ENCODE peak calls at places on chromosome 21, in ten cellular contexts. One of them, this sample, is unnamed.

GRCh38 chr21:36610201-36610600 is 88.7 kb upstream of the SIM2 start:
- DNase-seq in SK-N-SH: no peak
- DNase-seq in vagina: no peak
- DNase-seq in left ventricle myocardium inferior: no peak
- DNase-seq in breast epithelium: no peak
- DNase-seq in transverse colon: no peak
- DNase-seq in right lobe of liver: no peak
- DNase-seq in ovary: no peak
- DNase-seq in pancreas: no peak
- DNase-seq in heart right ventricle: no peak
- DNase-seq in this sample: no peak

GRCh38 chr21:36120304-36120902 is 14.5 kb upstream of the CBR3 start:
- DNase-seq in SK-N-SH: no peak
- DNase-seq in vagina: no peak
- DNase-seq in left ventricle myocardium inferior: peak; percentile 32
- DNase-seq in breast epithelium: no peak
- DNase-seq in transverse colon: no peak
- DNase-seq in right lobe of liver: no peak
- DNase-seq in ovary: no peak
- DNase-seq in pancreas: no peak
- DNase-seq in heart right ventricle: no peak
- DNase-seq in this sample: no peak

GRCh38 chr21:17512245-17513213 is at the start of gene CXADR:
- DNase-seq in SK-N-SH: peak; percentile 93
- DNase-seq in vagina: no peak
- DNase-seq in left ventricle myocardium inferior: peak; percentile 74
- DNase-seq in breast epithelium: peak; percentile 76
- DNase-seq in transverse colon: peak; percentile 92
- DNase-seq in right lobe of liver: peak; percentile 96
- DNase-seq in ovary: peak; percentile 61
- DNase-seq in pancreas: peak; percentile 96
- DNase-seq in heart right ventricle: peak; percentile 63
- DNase-seq in this sample: peak; percentile 77

GRCh38 chr21:40051801-40052200 is 184.6 kb downstream of the PCP4 start:
- DNase-seq in SK-N-SH: no peak
- DNase-seq in vagina: no peak
- DNase-seq in left ventricle myocardium inferior: no peak
- DNase-seq in breast epithelium: no peak
- DNase-seq in transverse colon: no peak
- DNase-seq in right lobe of liver: no peak
- DNase-seq in ovary: no peak
- DNase-seq in pancreas: no peak
- DNase-seq in heart right ventricle: no peak
- DNase-seq in this sample: no peak

GRCh38 chr21:36260030-36260787 is 59.8 kb upstream of the MORC3 start:
- DNase-seq in SK-N-SH: peak; percentile 70
- DNase-seq in vagina: no peak
- DNase-seq in left ventricle myocardium inferior: no peak
- DNase-seq in breast epithelium: no peak
- DNase-seq in transverse colon: peak; percentile 41
- DNase-seq in right lobe of liver: no peak
- DNase-seq in ovary: no peak
- DNase-seq in pancreas: no peak
- DNase-seq in heart right ventricle: peak; percentile 57
- DNase-seq in this sample: no peak

GRCh38 chr21:14358775-14359174 is 24.2 kb downstream of the HSPA13 start:
- DNase-seq in SK-N-SH: no peak
- DNase-seq in vagina: no peak
- DNase-seq in left ventricle myocardium inferior: no peak
- DNase-seq in breast epithelium: no peak
- DNase-seq in transverse colon: no peak
- DNase-seq in right lobe of liver: no peak
- DNase-seq in ovary: no peak
- DNase-seq in pancreas: no peak
- DNase-seq in heart right ventricle: no peak
- DNase-seq in this sample: no peak

GRCh38 chr21:27248791-27249190 is 281.9 kb upstream of the ADAMTS5 start:
- DNase-seq in SK-N-SH: no peak
- DNase-seq in vagina: no peak
- DNase-seq in left ventricle myocardium inferior: no peak
- DNase-seq in breast epithelium: no peak
- DNase-seq in transverse colon: no peak
- DNase-seq in right lobe of liver: no peak
- DNase-seq in ovary: no peak
- DNase-seq in pancreas: no peak
- DNase-seq in heart right ventricle: no peak
- DNase-seq in this sample: no peak

GRCh38 chr21:36803801-36804452 is 105.0 kb downstream of the SIM2 start:
- DNase-seq in SK-N-SH: no peak
- DNase-seq in vagina: no peak
- DNase-seq in left ventricle myocardium inferior: no peak
- DNase-seq in breast epithelium: no peak
- DNase-seq in transverse colon: no peak
- DNase-seq in right lobe of liver: no peak
- DNase-seq in ovary: no peak
- DNase-seq in pancreas: no peak
- DNase-seq in heart right ventricle: no peak
- DNase-seq in this sample: no peak

GRCh38 chr21:19607983-19608668 is 1204.5 kb upstream of the TMPRSS15 start:
- DNase-seq in SK-N-SH: no peak
- DNase-seq in vagina: no peak
- DNase-seq in left ventricle myocardium inferior: no peak
- DNase-seq in breast epithelium: no peak
- DNase-seq in transverse colon: no peak
- DNase-seq in right lobe of liver: no peak
- DNase-seq in ovary: no peak
- DNase-seq in pancreas: no peak
- DNase-seq in heart right ventricle: no peak
- DNase-seq in this sample: no peak

GRCh38 chr21:36425286-36425685 is 40.1 kb downstream of the CHAF1B start:
- DNase-seq in SK-N-SH: no peak
- DNase-seq in vagina: no peak
- DNase-seq in left ventricle myocardium inferior: no peak
- DNase-seq in breast epithelium: no peak
- DNase-seq in transverse colon: no peak
- DNase-seq in right lobe of liver: no peak
- DNase-seq in ovary: no peak
- DNase-seq in pancreas: no peak
- DNase-seq in heart right ventricle: no peak
- DNase-seq in this sample: no peak

GRCh38 chr21:37450385-37451044 is 83.9 kb downstream of the DYRK1A start:
- DNase-seq in SK-N-SH: no peak
- DNase-seq in vagina: no peak
- DNase-seq in left ventricle myocardium inferior: no peak
- DNase-seq in breast epithelium: no peak
- DNase-seq in transverse colon: no peak
- DNase-seq in right lobe of liver: no peak
- DNase-seq in ovary: no peak
- DNase-seq in pancreas: no peak
- DNase-seq in heart right ventricle: no peak
- DNase-seq in this sample: no peak

GRCh38 chr21:19540287-19540686 is 1136.7 kb upstream of the TMPRSS15 start:
- DNase-seq in SK-N-SH: no peak
- DNase-seq in vagina: no peak
- DNase-seq in left ventricle myocardium inferior: no peak
- DNase-seq in breast epithelium: no peak
- DNase-seq in transverse colon: no peak
- DNase-seq in right lobe of liver: no peak
- DNase-seq in ovary: no peak
- DNase-seq in pancreas: no peak
- DNase-seq in heart right ventricle: no peak
- DNase-seq in this sample: no peak

GRCh38 chr21:36664678-36665022 is 34.3 kb upstream of the SIM2 start:
- DNase-seq in SK-N-SH: no peak
- DNase-seq in vagina: no peak
- DNase-seq in left ventricle myocardium inferior: no peak
- DNase-seq in breast epithelium: no peak
- DNase-seq in transverse colon: no peak
- DNase-seq in right lobe of liver: no peak
- DNase-seq in ovary: no peak
- DNase-seq in pancreas: no peak
- DNase-seq in heart right ventricle: no peak
- DNase-seq in this sample: no peak

GRCh38 chr21:10521091-10521598 is at the start of gene TPTE:
- DNase-seq in SK-N-SH: peak; percentile 6
- DNase-seq in vagina: no peak
- DNase-seq in left ventricle myocardium inferior: no peak
- DNase-seq in breast epithelium: no peak
- DNase-seq in transverse colon: no peak
- DNase-seq in right lobe of liver: no peak
- DNase-seq in ovary: no peak
- DNase-seq in pancreas: peak; percentile 36
- DNase-seq in heart right ventricle: no peak
- DNase-seq in this sample: peak; percentile 74

DNA sequence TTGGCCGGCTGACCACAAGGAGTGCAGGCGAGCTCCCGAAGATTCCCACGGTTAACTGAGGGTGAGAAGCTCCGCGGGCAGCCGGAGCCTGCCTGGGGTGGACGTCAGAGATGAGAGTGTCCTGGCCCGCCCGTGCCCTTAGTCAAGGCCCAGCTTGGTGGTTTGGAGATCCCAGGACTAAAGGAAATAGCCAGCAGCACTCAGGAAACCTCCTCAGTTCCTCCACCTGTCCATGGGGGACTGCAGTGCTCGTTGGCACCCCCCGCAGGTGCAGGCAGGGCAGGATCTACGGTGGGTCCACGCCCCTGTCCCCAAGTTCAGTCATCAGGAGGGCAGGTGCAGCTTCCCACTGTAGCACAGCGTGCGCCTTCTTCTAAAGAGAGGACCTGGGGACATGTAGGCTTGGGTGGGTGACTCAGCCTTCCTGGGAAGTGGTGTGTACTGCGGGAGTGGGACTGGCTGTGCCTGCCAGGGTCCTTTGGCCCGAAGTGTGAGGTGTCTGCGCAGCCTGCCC is 32.5 kb downstream of the SLX9 start:
- DNase-seq in SK-N-SH: no peak
- DNase-seq in vagina: no peak
- DNase-seq in left ventricle myocardium inferior: no peak
- DNase-seq in breast epithelium: no peak
- DNase-seq in transverse colon: no peak
- DNase-seq in right lobe of liver: no peak
- DNase-seq in ovary: no peak
- DNase-seq in pancreas: no peak
- DNase-seq in heart right ventricle: no peak
- DNase-seq in this sample: no peak
- H3K4me1 ChIP-seq in SK-N-SH: peaks cover 16% of the 10 kb centered on the region
- H3K4me1 ChIP-seq in vagina: peaks cover 7% of the 10 kb centered on the region
- H3K4me1 ChIP-seq in left ventricle myocardium inferior: peaks cover 39% of the 10 kb centered on the region
- H3K4me1 ChIP-seq in breast epithelium: peaks cover 2% of the 10 kb centered on the region
- H3K4me1 ChIP-seq in transverse colon: peaks cover 3% of the 10 kb centered on the region
- H3K4me1 ChIP-seq in right lobe of liver: peaks cover 14% of the 10 kb centered on the region
- H3K4me1 ChIP-seq in ovary: peaks cover 8% of the 10 kb centered on the region
- H3K4me1 ChIP-seq in pancreas: no peaks in the 10 kb centered on the region
- H3K4me1 ChIP-seq in heart right ventricle: peaks cover 6% of the 10 kb centered on the region
- H3K4me1 ChIP-seq in this sample: no peaks in the 10 kb centered on the region

GRCh38 chr21:45877160-45877438 is 104.5 kb upstream of the COL6A1 start:
- DNase-seq in SK-N-SH: no peak
- DNase-seq in vagina: no peak
- DNase-seq in left ventricle myocardium inferior: no peak
- DNase-seq in breast epithelium: no peak
- DNase-seq in transverse colon: no peak
- DNase-seq in right lobe of liver: peak; percentile 9
- DNase-seq in ovary: no peak
- DNase-seq in pancreas: no peak
- DNase-seq in heart right ventricle: no peak
- DNase-seq in this sample: peak; percentile 17
- H3K4me1 ChIP-seq in SK-N-SH: peaks cover 21% of the 10 kb centered on the region
- H3K4me1 ChIP-seq in vagina: peaks cover 14% of the 10 kb centered on the region
- H3K4me1 ChIP-seq in left ventricle myocardium inferior: peaks cover 15% of the 10 kb centered on the region
- H3K4me1 ChIP-seq in breast epithelium: no peaks in the 10 kb centered on the region
- H3K4me1 ChIP-seq in transverse colon: no peaks in the 10 kb centered on the region
- H3K4me1 ChIP-seq in right lobe of liver: no peaks in the 10 kb centered on the region
- H3K4me1 ChIP-seq in ovary: no peaks in the 10 kb centered on the region
- H3K4me1 ChIP-seq in pancreas: no peaks in the 10 kb centered on the region
- H3K4me1 ChIP-seq in heart right ventricle: no peaks in the 10 kb centered on the region
- H3K4me1 ChIP-seq in this sample: no peaks in the 10 kb centered on the region

DNA sequence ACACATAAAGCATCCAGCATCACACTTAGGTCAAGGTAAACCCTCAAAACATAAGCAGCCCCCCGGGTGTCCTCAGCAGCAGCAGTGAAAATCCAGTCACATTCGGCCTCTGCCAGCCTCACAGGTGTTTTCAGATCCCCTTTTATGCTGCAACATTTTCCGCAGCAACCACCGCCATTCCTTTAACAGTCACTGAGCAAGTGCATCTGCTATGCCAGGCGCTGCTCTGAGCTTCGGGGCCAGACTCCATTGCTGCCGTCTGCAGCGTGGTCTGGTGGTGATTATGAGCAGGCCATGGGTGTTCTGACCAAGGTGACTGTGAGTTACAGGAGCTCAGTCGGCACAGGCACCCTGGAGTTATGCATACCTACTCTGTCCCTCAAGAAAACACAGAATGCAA is 4.5 kb downstream of the URB1 start:
- DNase-seq in SK-N-SH: peak; percentile 44
- DNase-seq in vagina: no peak
- DNase-seq in left ventricle myocardium inferior: no peak
- DNase-seq in breast epithelium: no peak
- DNase-seq in transverse colon: no peak
- DNase-seq in right lobe of liver: no peak
- DNase-seq in ovary: no peak
- DNase-seq in pancreas: no peak
- DNase-seq in heart right ventricle: no peak
- DNase-seq in this sample: no peak
- H3K4me1 ChIP-seq in SK-N-SH: peaks cover 15% of the 10 kb centered on the region
- H3K4me1 ChIP-seq in vagina: peaks cover 58% of the 10 kb centered on the region
- H3K4me1 ChIP-seq in left ventricle myocardium inferior: peaks cover 69% of the 10 kb centered on the region
- H3K4me1 ChIP-seq in breast epithelium: no peaks in the 10 kb centered on the region
- H3K4me1 ChIP-seq in transverse colon: peaks cover 11% of the 10 kb centered on the region
- H3K4me1 ChIP-seq in right lobe of liver: peaks cover 18% of the 10 kb centered on the region
- H3K4me1 ChIP-seq in ovary: peaks cover 8% of the 10 kb centered on the region
- H3K4me1 ChIP-seq in pancreas: peaks cover 7% of the 10 kb centered on the region
- H3K4me1 ChIP-seq in heart right ventricle: peaks cover 32% of the 10 kb centered on the region
- H3K4me1 ChIP-seq in this sample: no peaks in the 10 kb centered on the region

GRCh38 chr21:41612674-41613250 is 104.8 kb upstream of the TMPRSS2 start:
- DNase-seq in SK-N-SH: peak; percentile 79
- DNase-seq in vagina: peak; percentile 97
- DNase-seq in left ventricle myocardium inferior: peak; percentile 75
- DNase-seq in breast epithelium: peak; percentile 84
- DNase-seq in transverse colon: peak; percentile 57
- DNase-seq in right lobe of liver: no peak
- DNase-seq in ovary: peak; percentile 79
- DNase-seq in pancreas: peak; percentile 71
- DNase-seq in heart right ventricle: peak; percentile 63
- DNase-seq in this sample: peak; percentile 94
- H3K4me1 ChIP-seq in SK-N-SH: peaks cover 23% of the 10 kb centered on the region
- H3K4me1 ChIP-seq in vagina: peaks cover 51% of the 10 kb centered on the region
- H3K4me1 ChIP-seq in left ventricle myocardium inferior: peaks cover 21% of the 10 kb centered on the region
- H3K4me1 ChIP-seq in breast epithelium: peaks cover 23% of the 10 kb centered on the region
- H3K4me1 ChIP-seq in transverse colon: peaks cover 9% of the 10 kb centered on the region
- H3K4me1 ChIP-seq in right lobe of liver: peaks cover 4% of the 10 kb centered on the region
- H3K4me1 ChIP-seq in ovary: peaks cover 1% of the 10 kb centered on the region
- H3K4me1 ChIP-seq in pancreas: no peaks in the 10 kb centered on the region
- H3K4me1 ChIP-seq in heart right ventricle: no peaks in the 10 kb centered on the region
- H3K4me1 ChIP-seq in this sample: peaks cover 7% of the 10 kb centered on the region

DNA sequence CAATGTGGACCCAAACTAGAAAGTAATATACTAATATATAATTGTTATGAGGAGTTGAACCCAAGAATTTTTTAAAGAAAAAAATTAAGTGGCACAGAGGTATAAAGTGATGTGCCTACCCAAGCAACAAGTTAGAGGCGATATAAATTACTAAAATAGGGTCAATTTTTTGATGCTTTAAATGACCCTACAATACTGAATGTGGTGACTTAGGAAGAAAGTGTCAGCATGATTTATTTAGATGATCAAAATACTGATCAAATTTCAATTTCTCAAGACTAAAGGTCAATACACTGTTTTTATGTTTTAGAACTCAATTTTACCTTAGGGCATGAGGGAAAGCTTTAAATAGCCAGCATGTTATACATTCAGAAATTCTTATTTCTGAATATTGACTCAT is 20.2 kb downstream of the SCAF4 start:
- DNase-seq in SK-N-SH: no peak
- DNase-seq in vagina: no peak
- DNase-seq in left ventricle myocardium inferior: no peak
- DNase-seq in breast epithelium: no peak
- DNase-seq in transverse colon: no peak
- DNase-seq in right lobe of liver: no peak
- DNase-seq in ovary: no peak
- DNase-seq in pancreas: no peak
- DNase-seq in heart right ventricle: no peak
- DNase-seq in this sample: no peak
- H3K4me1 ChIP-seq in SK-N-SH: peaks cover 46% of the 10 kb centered on the region
- H3K4me1 ChIP-seq in vagina: peaks cover 95% of the 10 kb centered on the region
- H3K4me1 ChIP-seq in left ventricle myocardium inferior: peaks cover 80% of the 10 kb centered on the region
- H3K4me1 ChIP-seq in breast epithelium: no peaks in the 10 kb centered on the region
- H3K4me1 ChIP-seq in transverse colon: peaks cover 9% of the 10 kb centered on the region
- H3K4me1 ChIP-seq in right lobe of liver: peaks cover 54% of the 10 kb centered on the region
- H3K4me1 ChIP-seq in ovary: peaks cover 5% of the 10 kb centered on the region
- H3K4me1 ChIP-seq in pancreas: peaks cover 6% of the 10 kb centered on the region
- H3K4me1 ChIP-seq in heart right ventricle: peaks cover 42% of the 10 kb centered on the region
- H3K4me1 ChIP-seq in this sample: peaks cover 5% of the 10 kb centered on the region

This sample was measured in aorta.